ENCODE peak calls at places on chromosome 3, in five cellular contexts. Q is amniotic stem cell, N is endodermal cell, L is GM12891, R is A549. Y is an unnamed sample.

GRCh38 chr3:105137911-105138310 is 228.8 kb upstream of the ALCAM start:
- DNase-seq in N (no peak), L (no peak), Q (no peak), R (no peak), Y (no peak)

GRCh38 chr3:54358969-54359648 is 236.8 kb downstream of the CACNA2D3 start:
- DNase-seq in Q (no peak), N (peak), L (no peak), R (no peak), Y (no peak)

GRCh38 chr3:51343918-51344687 is 41.0 kb upstream of the MANF start:
- DNase-seq in Q (peak), L (no peak), N (peak), R (no peak), Y (no peak)

GRCh38 chr3:9902372-9903237 is at the start of gene IL17RE:
- DNase-seq in Q (no peak), R (no peak), L (no peak), N (peak), Y (no peak)

GRCh38 chr3:138082085-138082991 is 33.1 kb downstream of the DZIP1L start:
- DNase-seq in R (no peak), N (no peak), L (no peak), Q (no peak), Y (peak)

GRCh38 chr3:129749692-129750091 is 143.2 kb upstream of the PLXND1 start:
- DNase-seq in L (no peak), N (no peak), R (no peak), Q (no peak), Y (no peak)

GRCh38 chr3:195583831-195584542 is at the start of gene APOD:
- DNase-seq in L (no peak), N (no peak), R (no peak), Q (no peak), Y (no peak)

GRCh38 chr3:123834631-123835030 is 49.5 kb downstream of the MYLK start:
- DNase-seq in N (no peak), L (no peak), Q (peak), R (no peak), Y (no peak)

GRCh38 chr3:141407817-141408216 is 39.5 kb downstream of the ZBTB38 start:
- DNase-seq in Q (no peak), R (no peak), N (no peak), L (no peak), Y (no peak)

GRCh38 chr3:132721479-132722164 is 587 bp downstream of the NPHP3 start:
- DNase-seq in N (peak), R (peak), L (no peak), Q (peak), Y (no peak)

GRCh38 chr3:195197764-195198423 is 73.1 kb downstream of the XXYLT1 start:
- DNase-seq in L (no peak), N (peak), R (peak), Q (peak), Y (no peak)

GRCh38 chr3:45509038-45509767 is 85.3 kb upstream of the LIMD1 start:
- DNase-seq in N (peak), Q (peak), R (no peak), L (no peak), Y (no peak)

GRCh38 chr3:61807865-61808276 is 246.5 kb downstream of the PTPRG start:
- DNase-seq in L (no peak), Q (no peak), R (no peak), N (no peak), Y (no peak)

GRCh38 chr3:45677045-45677436 is 12.2 kb upstream of the SACM1L start:
- DNase-seq in Q (no peak), L (no peak), N (no peak), R (peak), Y (no peak)

GRCh38 chr3:145175626-145176025 is 985.4 kb downstream of the PLOD2 start:
- DNase-seq in L (no peak), Q (no peak), N (no peak), R (no peak), Y (no peak)

GRCh38 chr3:58329150-58329921 is 3.4 kb upstream of the PXK start:
- DNase-seq in Q (no peak), N (no peak), R (no peak), L (no peak), Y (no peak)

GRCh38 chr3:98657429-98657828 is 64.0 kb upstream of the CPOX start:
- DNase-seq in R (peak), N (peak), Q (no peak), L (peak), Y (no peak)

GRCh38 chr3:14508966-14509795 is 31.0 kb downstream of the GRIP2 start:
- DNase-seq in N (peak), Q (no peak), L (peak), R (peak), Y (no peak)

GRCh38 chr3:129934234-129935123 is 40.0 kb upstream of the TRH start:
- DNase-seq in R (peak), Q (no peak), L (peak), N (peak), Y (no peak)